ENCODE peak calls at places on chromosomes 16 and 17, in six cellular contexts. T is cardiac muscle cell, V is lower leg skin, N is progenitor cell of endocrine pancreas, K is psoas muscle, S is tibial nerve. Z is an unnamed sample.

GRCh38 chr16:59633996-59634579 is 900.0 kb upstream of the GOT2 start:
- DNase-seq in T (peak), V (no peak), N (no peak), K (no peak), S (no peak), Z (no peak)

GRCh38 chr16:70705056-70705455 is 19.2 kb upstream of the MTSS2 start:
- DNase-seq in T (no peak), V (no peak), N (no peak), K (no peak), S (no peak), Z (no peak)

GRCh38 chr17:74892974-74893911 is at the start of gene FADS6:
- DNase-seq in T (no peak), V (no peak), N (no peak), K (no peak), S (no peak), Z (no peak)

GRCh38 chr16:2930236-2930635 is 18.5 kb downstream of the FLYWCH1 start:
- DNase-seq in T (no peak), V (no peak), N (no peak), K (no peak), S (no peak), Z (no peak)

GRCh38 chr16:31132979-31133599 is 2.4 kb downstream of the PRSS8 start:
- DNase-seq in T (no peak), V (no peak), N (no peak), K (no peak), S (no peak), Z (no peak)

GRCh38 chr17:28724500-28725165 is 1.4 kb downstream of the TLCD1 start:
- DNase-seq in T (no peak), V (no peak), N (no peak), K (no peak), S (no peak), Z (peak)

GRCh38 chr16:12188674-12189249 is 212.2 kb downstream of the SNX29 start:
- DNase-seq in T (no peak), V (no peak), N (no peak), K (no peak), S (no peak), Z (no peak)

GRCh38 chr16:87037012-87037411 is 280.2 kb downstream of the C16orf95 start:
- DNase-seq in T (no peak), V (no peak), N (no peak), K (no peak), S (no peak), Z (no peak)

GRCh38 chr17:73690581-73691135 is 46.4 kb upstream of the SDK2 start:
- DNase-seq in T (no peak), V (no peak), N (no peak), K (no peak), S (no peak), Z (no peak)

GRCh38 chr16:79943738-79944137 is 343.2 kb upstream of the MAF start:
- DNase-seq in T (no peak), V (no peak), N (no peak), K (no peak), S (no peak), Z (no peak)

GRCh38 chr16:30875881-30876791 is 17.7 kb downstream of the BCL7C start:
- DNase-seq in T (peak), V (no peak), N (no peak), K (no peak), S (no peak), Z (peak)

GRCh38 chr17:2928294-2928890 is 132.2 kb downstream of the RAP1GAP2 start:
- DNase-seq in T (no peak), V (no peak), N (peak), K (no peak), S (no peak), Z (no peak)

GRCh38 chr16:12061336-12062055 is 85.0 kb downstream of the SNX29 start:
- DNase-seq in T (no peak), V (no peak), N (no peak), K (no peak), S (no peak), Z (no peak)

GRCh38 chr17:45775576-45776011 is 8.5 kb upstream of the CRHR1 start:
- DNase-seq in T (peak), V (no peak), N (no peak), K (peak), S (no peak), Z (no peak)

GRCh38 chr17:70913086-70913485 is 743.8 kb downstream of the KCNJ2 start:
- DNase-seq in T (peak), V (no peak), N (no peak), K (no peak), S (no peak), Z (no peak)

GRCh38 chr17:78933959-78934568 is 8.9 kb upstream of the TIMP2 start:
- DNase-seq in T (peak), V (peak), N (peak), K (peak), S (peak), Z (no peak)

GRCh38 chr17:50057521-50057991 is 1.6 kb downstream of the ITGA3 start:
- DNase-seq in T (no peak), V (no peak), N (no peak), K (no peak), S (no peak), Z (no peak)

GRCh38 chr17:50055055-50055425 is 870 bp upstream of the ITGA3 start:
- DNase-seq in T (no peak), V (no peak), N (peak), K (peak), S (no peak), Z (peak)

GRCh38 chr17:50055426-50056216 is at the start of gene ITGA3:
- DNase-seq in T (peak), V (peak), N (peak), K (peak), S (no peak), Z (peak)

GRCh38 chr17:50056961-50057330 is 1.0 kb downstream of the ITGA3 start:
- DNase-seq in T (no peak), V (no peak), N (no peak), K (no peak), S (no peak), Z (no peak)

DNA sequence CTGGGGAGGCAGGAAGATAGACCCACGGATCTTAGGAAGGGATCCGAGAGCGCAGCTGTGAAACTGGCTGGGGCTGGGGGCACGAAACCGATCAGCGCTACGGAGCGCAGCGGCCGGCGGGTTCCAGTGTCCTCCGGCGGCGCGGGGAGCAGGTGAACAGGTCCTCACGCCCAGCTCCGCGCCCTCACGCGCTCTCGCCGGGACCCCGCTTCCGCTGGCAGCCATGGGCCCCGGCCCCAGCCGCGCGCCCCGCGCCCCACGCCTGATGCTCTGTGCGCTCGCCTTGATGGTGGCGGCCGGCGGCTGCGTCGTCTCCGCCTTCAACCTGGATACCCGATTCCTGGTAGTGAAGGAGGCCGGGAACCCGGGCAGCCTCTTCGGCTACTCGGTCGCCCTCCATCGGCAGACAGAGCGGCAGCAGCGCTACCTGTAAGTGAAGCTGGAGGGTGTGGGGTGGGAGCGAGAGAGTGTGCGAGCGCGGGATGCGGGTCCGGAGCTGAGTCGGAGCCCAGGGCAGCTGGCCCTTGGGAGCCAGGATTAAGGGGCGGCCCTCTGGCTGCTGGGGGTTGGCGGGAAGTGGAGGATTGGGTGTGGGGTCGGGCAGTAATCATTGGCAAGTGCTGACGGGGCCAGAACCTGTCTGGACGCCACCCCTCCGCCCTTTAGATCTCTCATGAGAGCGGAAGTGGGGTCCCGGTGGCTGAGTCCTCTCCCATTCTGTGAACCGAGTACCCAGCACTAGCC is 479 bp downstream of the ITGA3 start:
- DNase-seq in T (peak), V (peak), N (peak), K (peak), S (no peak), Z (peak)
- TF ChIP-seq CTCF in T (peak), V (no peak), N (peak), K (peak), S (peak), Z (peak)

GRCh38 chr16:8882725-8883377 is 700 bp downstream of the LITAFD start:
- DNase-seq in T (no peak), V (no peak), N (no peak), K (peak), S (no peak), Z (no peak)

GRCh38 chr16:8887952-8888560 is 5.9 kb downstream of the LITAFD start:
- DNase-seq in T (peak), V (no peak), N (no peak), K (peak), S (peak), Z (no peak)

GRCh38 chr16:8887438-8887765 is 5.3 kb downstream of the LITAFD start:
- DNase-seq in T (no peak), V (no peak), N (no peak), K (no peak), S (no peak), Z (no peak)

GRCh38 chr16:8886593-8887437 is 4.7 kb downstream of the LITAFD start:
- DNase-seq in T (no peak), V (no peak), N (no peak), K (no peak), S (no peak), Z (no peak)

GRCh38 chr16:8885674-8886592 is 3.8 kb downstream of the LITAFD start:
- DNase-seq in T (peak), V (no peak), N (no peak), K (peak), S (no peak), Z (no peak)
- TF ChIP-seq CTCF in T (peak), V (no peak), N (peak), K (no peak), S (no peak), Z (no peak)

DNA sequence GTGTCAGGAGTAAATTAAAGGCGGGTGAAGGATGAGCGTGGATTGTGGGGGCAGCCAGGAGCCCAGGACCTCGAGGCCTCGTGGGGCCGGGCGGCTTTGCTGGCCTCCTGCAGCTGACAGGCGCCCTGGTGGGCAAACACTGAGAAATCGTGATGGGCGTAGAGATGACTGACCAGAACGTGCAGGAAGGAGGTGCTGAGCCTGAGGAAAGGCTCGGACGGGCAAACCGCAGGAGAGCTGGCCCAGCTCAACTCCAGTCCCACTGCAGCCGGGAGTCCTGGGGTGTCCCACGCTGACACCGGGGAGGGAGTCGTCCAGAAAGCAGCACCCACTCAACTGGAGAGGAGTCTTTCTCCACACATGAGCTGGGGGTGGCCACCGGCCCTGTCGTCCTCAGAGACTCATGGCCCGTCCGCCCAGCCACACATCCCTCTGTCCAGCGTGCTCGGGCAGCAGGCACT is 36.9 kb downstream of the METRNL start:
- DNase-seq in T (no peak), V (no peak), N (no peak), K (peak), S (no peak), Z (no peak)
- TF ChIP-seq CTCF in T (no peak), V (no peak), N (no peak), K (no peak), S (no peak), Z (no peak)

GRCh38 chr16:47317465-47318240 is 143.2 kb downstream of the ITFG1 start:
- DNase-seq in T (no peak), V (no peak), N (no peak), K (no peak), S (no peak), Z (no peak)

GRCh38 chr16:47320546-47321315 is 140.1 kb downstream of the ITFG1 start:
- DNase-seq in T (peak), V (no peak), N (no peak), K (no peak), S (no peak), Z (no peak)

DNA sequence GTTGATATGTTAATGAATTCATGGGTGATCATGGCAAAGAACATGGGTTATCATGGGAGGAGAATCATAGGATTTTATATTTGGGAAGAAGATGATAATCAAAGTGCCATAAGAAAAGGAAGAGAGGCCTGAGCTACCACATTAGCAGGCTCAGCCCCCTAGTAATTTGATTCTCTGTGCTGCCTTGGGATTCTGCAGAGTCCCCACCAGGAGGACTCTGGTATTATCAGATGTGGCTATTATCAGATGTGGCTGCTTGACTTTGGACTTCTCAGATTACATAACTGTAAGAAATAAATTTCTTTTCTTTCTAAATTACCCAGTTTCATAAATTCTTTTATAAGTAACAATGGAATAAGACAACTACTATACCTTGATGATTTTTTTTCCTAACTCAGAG is 137.6 kb downstream of the ITFG1 start:
- DNase-seq in T (no peak), V (no peak), N (no peak), K (no peak), S (no peak), Z (no peak)
- TF ChIP-seq CTCF in T (no peak), V (no peak), N (no peak), K (no peak), S (no peak), Z (no peak)

Z was measured in activated CD8-positive, alpha-beta T cell treated with anti-CD3 and anti-CD28 coated beads for 36 hours.